ENCODE peak calls at places on chromosomes 1 and 21, in four cellular contexts. One of them, this sample, is unnamed.

GRCh38 chr21:35178812-35179211 is 129.7 kb upstream of the RUNX1 start:
- DNase-seq in stimulated activated CD8-positive, alpha-beta memory T cell treated with anti-CD3 and anti-CD28 coated beads, Interleukin-2, amount 100 ng/mL, for 1 hour: no peak
- DNase-seq in GM12865: no peak
- DNase-seq in stimulated activated CD4-positive, alpha-beta T cell treated with anti-CD3 and anti-CD28 coated beads, Interleukin-1b, Interleukin-23, amount 100 ng/mL, for 4 hours: no peak
- DNase-seq in this sample: peak; percentile 54

GRCh38 chr21:37443683-37444082 is 77.1 kb downstream of the DYRK1A start:
- DNase-seq in stimulated activated CD8-positive, alpha-beta memory T cell treated with anti-CD3 and anti-CD28 coated beads, Interleukin-2, amount 100 ng/mL, for 1 hour: no peak
- DNase-seq in GM12865: no peak
- DNase-seq in stimulated activated CD4-positive, alpha-beta T cell treated with anti-CD3 and anti-CD28 coated beads, Interleukin-1b, Interleukin-23, amount 100 ng/mL, for 4 hours: no peak
- DNase-seq in this sample: no peak

GRCh38 chr1:194004146-194004545 is 817.7 kb upstream of the B3GALT2 start:
- DNase-seq in stimulated activated CD8-positive, alpha-beta memory T cell treated with anti-CD3 and anti-CD28 coated beads, Interleukin-2, amount 100 ng/mL, for 1 hour: no peak
- DNase-seq in GM12865: no peak
- DNase-seq in stimulated activated CD4-positive, alpha-beta T cell treated with anti-CD3 and anti-CD28 coated beads, Interleukin-1b, Interleukin-23, amount 100 ng/mL, for 4 hours: no peak
- DNase-seq in this sample: no peak

GRCh38 chr1:159959451-159959850 is 5.4 kb upstream of the SLAMF9 start:
- DNase-seq in stimulated activated CD8-positive, alpha-beta memory T cell treated with anti-CD3 and anti-CD28 coated beads, Interleukin-2, amount 100 ng/mL, for 1 hour: no peak
- DNase-seq in GM12865: no peak
- DNase-seq in stimulated activated CD4-positive, alpha-beta T cell treated with anti-CD3 and anti-CD28 coated beads, Interleukin-1b, Interleukin-23, amount 100 ng/mL, for 4 hours: no peak
- DNase-seq in this sample: no peak

GRCh38 chr1:220426989-220427388 is 100.9 kb upstream of the MARK1 start:
- DNase-seq in stimulated activated CD8-positive, alpha-beta memory T cell treated with anti-CD3 and anti-CD28 coated beads, Interleukin-2, amount 100 ng/mL, for 1 hour: no peak
- DNase-seq in GM12865: no peak
- DNase-seq in stimulated activated CD4-positive, alpha-beta T cell treated with anti-CD3 and anti-CD28 coated beads, Interleukin-1b, Interleukin-23, amount 100 ng/mL, for 4 hours: no peak
- DNase-seq in this sample: no peak

GRCh38 chr1:14522331-14523241 is 75.9 kb upstream of the KAZN start:
- DNase-seq in stimulated activated CD8-positive, alpha-beta memory T cell treated with anti-CD3 and anti-CD28 coated beads, Interleukin-2, amount 100 ng/mL, for 1 hour: no peak
- DNase-seq in GM12865: peak; percentile 90
- DNase-seq in stimulated activated CD4-positive, alpha-beta T cell treated with anti-CD3 and anti-CD28 coated beads, Interleukin-1b, Interleukin-23, amount 100 ng/mL, for 4 hours: no peak
- DNase-seq in this sample: peak; percentile 72

GRCh38 chr1:205376739-205377138 is 20.0 kb upstream of the KLHDC8A start:
- DNase-seq in stimulated activated CD8-positive, alpha-beta memory T cell treated with anti-CD3 and anti-CD28 coated beads, Interleukin-2, amount 100 ng/mL, for 1 hour: no peak
- DNase-seq in GM12865: no peak
- DNase-seq in stimulated activated CD4-positive, alpha-beta T cell treated with anti-CD3 and anti-CD28 coated beads, Interleukin-1b, Interleukin-23, amount 100 ng/mL, for 4 hours: no peak
- DNase-seq in this sample: no peak

GRCh38 chr1:12760256-12760795 is 13.2 kb upstream of the PRAMEF12 start:
- DNase-seq in stimulated activated CD8-positive, alpha-beta memory T cell treated with anti-CD3 and anti-CD28 coated beads, Interleukin-2, amount 100 ng/mL, for 1 hour: no peak
- DNase-seq in GM12865: peak; percentile 9
- DNase-seq in stimulated activated CD4-positive, alpha-beta T cell treated with anti-CD3 and anti-CD28 coated beads, Interleukin-1b, Interleukin-23, amount 100 ng/mL, for 4 hours: no peak
- DNase-seq in this sample: no peak

GRCh38 chr1:76576876-76577817 is 290.1 kb upstream of the ST6GALNAC5 start:
- DNase-seq in stimulated activated CD8-positive, alpha-beta memory T cell treated with anti-CD3 and anti-CD28 coated beads, Interleukin-2, amount 100 ng/mL, for 1 hour: no peak
- DNase-seq in GM12865: no peak
- DNase-seq in stimulated activated CD4-positive, alpha-beta T cell treated with anti-CD3 and anti-CD28 coated beads, Interleukin-1b, Interleukin-23, amount 100 ng/mL, for 4 hours: no peak
- DNase-seq in this sample: no peak

GRCh38 chr1:62946516-62946915 is 162.6 kb downstream of the ATG4C start:
- DNase-seq in stimulated activated CD8-positive, alpha-beta memory T cell treated with anti-CD3 and anti-CD28 coated beads, Interleukin-2, amount 100 ng/mL, for 1 hour: no peak
- DNase-seq in GM12865: no peak
- DNase-seq in stimulated activated CD4-positive, alpha-beta T cell treated with anti-CD3 and anti-CD28 coated beads, Interleukin-1b, Interleukin-23, amount 100 ng/mL, for 4 hours: no peak
- DNase-seq in this sample: no peak

GRCh38 chr1:205344010-205344808 is 12.5 kb downstream of the KLHDC8A start:
- DNase-seq in stimulated activated CD8-positive, alpha-beta memory T cell treated with anti-CD3 and anti-CD28 coated beads, Interleukin-2, amount 100 ng/mL, for 1 hour: no peak
- DNase-seq in GM12865: no peak
- DNase-seq in stimulated activated CD4-positive, alpha-beta T cell treated with anti-CD3 and anti-CD28 coated beads, Interleukin-1b, Interleukin-23, amount 100 ng/mL, for 4 hours: peak; percentile 53
- DNase-seq in this sample: no peak

GRCh38 chr1:187839873-187840272 is 1011.1 kb downstream of the PLA2G4A start:
- DNase-seq in stimulated activated CD8-positive, alpha-beta memory T cell treated with anti-CD3 and anti-CD28 coated beads, Interleukin-2, amount 100 ng/mL, for 1 hour: no peak
- DNase-seq in GM12865: no peak
- DNase-seq in stimulated activated CD4-positive, alpha-beta T cell treated with anti-CD3 and anti-CD28 coated beads, Interleukin-1b, Interleukin-23, amount 100 ng/mL, for 4 hours: no peak
- DNase-seq in this sample: no peak

GRCh38 chr1:13781907-13782633 is 82.1 kb downstream of the PRDM2 start:
- DNase-seq in stimulated activated CD8-positive, alpha-beta memory T cell treated with anti-CD3 and anti-CD28 coated beads, Interleukin-2, amount 100 ng/mL, for 1 hour: no peak
- DNase-seq in GM12865: no peak
- DNase-seq in stimulated activated CD4-positive, alpha-beta T cell treated with anti-CD3 and anti-CD28 coated beads, Interleukin-1b, Interleukin-23, amount 100 ng/mL, for 4 hours: no peak
- DNase-seq in this sample: no peak

GRCh38 chr1:71414229-71414628 is 333.4 kb upstream of the ZRANB2 start:
- DNase-seq in stimulated activated CD8-positive, alpha-beta memory T cell treated with anti-CD3 and anti-CD28 coated beads, Interleukin-2, amount 100 ng/mL, for 1 hour: no peak
- DNase-seq in GM12865: no peak
- DNase-seq in stimulated activated CD4-positive, alpha-beta T cell treated with anti-CD3 and anti-CD28 coated beads, Interleukin-1b, Interleukin-23, amount 100 ng/mL, for 4 hours: no peak
- DNase-seq in this sample: no peak

GRCh38 chr1:36570016-36570415 is 87.3 kb upstream of the CSF3R start:
- DNase-seq in stimulated activated CD8-positive, alpha-beta memory T cell treated with anti-CD3 and anti-CD28 coated beads, Interleukin-2, amount 100 ng/mL, for 1 hour: no peak
- DNase-seq in GM12865: no peak
- DNase-seq in stimulated activated CD4-positive, alpha-beta T cell treated with anti-CD3 and anti-CD28 coated beads, Interleukin-1b, Interleukin-23, amount 100 ng/mL, for 4 hours: no peak
- DNase-seq in this sample: no peak

GRCh38 chr1:46368781-46369180 is 25.3 kb upstream of the FAAH start:
- DNase-seq in stimulated activated CD8-positive, alpha-beta memory T cell treated with anti-CD3 and anti-CD28 coated beads, Interleukin-2, amount 100 ng/mL, for 1 hour: no peak
- DNase-seq in GM12865: no peak
- DNase-seq in stimulated activated CD4-positive, alpha-beta T cell treated with anti-CD3 and anti-CD28 coated beads, Interleukin-1b, Interleukin-23, amount 100 ng/mL, for 4 hours: no peak
- DNase-seq in this sample: no peak

GRCh38 chr21:37531402-37532042 is 164.9 kb downstream of the DYRK1A start:
- DNase-seq in stimulated activated CD8-positive, alpha-beta memory T cell treated with anti-CD3 and anti-CD28 coated beads, Interleukin-2, amount 100 ng/mL, for 1 hour: no peak
- DNase-seq in GM12865: no peak
- DNase-seq in stimulated activated CD4-positive, alpha-beta T cell treated with anti-CD3 and anti-CD28 coated beads, Interleukin-1b, Interleukin-23, amount 100 ng/mL, for 4 hours: no peak
- DNase-seq in this sample: no peak

GRCh38 chr1:173202430-173203145 is 4.5 kb downstream of the TNFSF4 start:
- DNase-seq in stimulated activated CD8-positive, alpha-beta memory T cell treated with anti-CD3 and anti-CD28 coated beads, Interleukin-2, amount 100 ng/mL, for 1 hour: no peak
- DNase-seq in GM12865: peak; percentile 51
- DNase-seq in stimulated activated CD4-positive, alpha-beta T cell treated with anti-CD3 and anti-CD28 coated beads, Interleukin-1b, Interleukin-23, amount 100 ng/mL, for 4 hours: no peak
- DNase-seq in this sample: peak; percentile 24

GRCh38 chr1:201703646-201704438 is 125.1 kb upstream of the IPO9 start:
- DNase-seq in stimulated activated CD8-positive, alpha-beta memory T cell treated with anti-CD3 and anti-CD28 coated beads, Interleukin-2, amount 100 ng/mL, for 1 hour: peak; percentile 38
- DNase-seq in GM12865: peak; percentile 70
- DNase-seq in stimulated activated CD4-positive, alpha-beta T cell treated with anti-CD3 and anti-CD28 coated beads, Interleukin-1b, Interleukin-23, amount 100 ng/mL, for 4 hours: peak; percentile 32
- DNase-seq in this sample: no peak

GRCh38 chr1:189336115-189337100 is 1141.3 kb downstream of the BRINP3 start:
- DNase-seq in stimulated activated CD8-positive, alpha-beta memory T cell treated with anti-CD3 and anti-CD28 coated beads, Interleukin-2, amount 100 ng/mL, for 1 hour: no peak
- DNase-seq in GM12865: no peak
- DNase-seq in stimulated activated CD4-positive, alpha-beta T cell treated with anti-CD3 and anti-CD28 coated beads, Interleukin-1b, Interleukin-23, amount 100 ng/mL, for 4 hours: no peak
- DNase-seq in this sample: no peak

GRCh38 chr1:90716243-90716551 is 905 bp downstream of the BARHL2 start:
- DNase-seq in stimulated activated CD8-positive, alpha-beta memory T cell treated with anti-CD3 and anti-CD28 coated beads, Interleukin-2, amount 100 ng/mL, for 1 hour: no peak
- DNase-seq in GM12865: no peak
- DNase-seq in stimulated activated CD4-positive, alpha-beta T cell treated with anti-CD3 and anti-CD28 coated beads, Interleukin-1b, Interleukin-23, amount 100 ng/mL, for 4 hours: no peak
- DNase-seq in this sample: no peak

GRCh38 chr1:109933856-109934711 is 23.4 kb downstream of the CSF1 start:
- DNase-seq in stimulated activated CD8-positive, alpha-beta memory T cell treated with anti-CD3 and anti-CD28 coated beads, Interleukin-2, amount 100 ng/mL, for 1 hour: no peak
- DNase-seq in GM12865: no peak
- DNase-seq in stimulated activated CD4-positive, alpha-beta T cell treated with anti-CD3 and anti-CD28 coated beads, Interleukin-1b, Interleukin-23, amount 100 ng/mL, for 4 hours: no peak
- DNase-seq in this sample: no peak

GRCh38 chr1:219086956-219087469 is 86.7 kb upstream of the LYPLAL1 start:
- DNase-seq in stimulated activated CD8-positive, alpha-beta memory T cell treated with anti-CD3 and anti-CD28 coated beads, Interleukin-2, amount 100 ng/mL, for 1 hour: no peak
- DNase-seq in GM12865: no peak
- DNase-seq in stimulated activated CD4-positive, alpha-beta T cell treated with anti-CD3 and anti-CD28 coated beads, Interleukin-1b, Interleukin-23, amount 100 ng/mL, for 4 hours: no peak
- DNase-seq in this sample: no peak

GRCh38 chr1:99590578-99591209 is 55.2 kb upstream of the PALMD start:
- DNase-seq in stimulated activated CD8-positive, alpha-beta memory T cell treated with anti-CD3 and anti-CD28 coated beads, Interleukin-2, amount 100 ng/mL, for 1 hour: no peak
- DNase-seq in GM12865: peak; percentile 18
- DNase-seq in stimulated activated CD4-positive, alpha-beta T cell treated with anti-CD3 and anti-CD28 coated beads, Interleukin-1b, Interleukin-23, amount 100 ng/mL, for 4 hours: no peak
- DNase-seq in this sample: peak; percentile 87

GRCh38 chr21:21740207-21740606 is 742.0 kb downstream of the NCAM2 start:
- DNase-seq in stimulated activated CD8-positive, alpha-beta memory T cell treated with anti-CD3 and anti-CD28 coated beads, Interleukin-2, amount 100 ng/mL, for 1 hour: no peak
- DNase-seq in GM12865: no peak
- DNase-seq in stimulated activated CD4-positive, alpha-beta T cell treated with anti-CD3 and anti-CD28 coated beads, Interleukin-1b, Interleukin-23, amount 100 ng/mL, for 4 hours: no peak
- DNase-seq in this sample: no peak

GRCh38 chr1:58976294-58976693 is 192.4 kb upstream of the JUN start:
- DNase-seq in stimulated activated CD8-positive, alpha-beta memory T cell treated with anti-CD3 and anti-CD28 coated beads, Interleukin-2, amount 100 ng/mL, for 1 hour: no peak
- DNase-seq in GM12865: no peak
- DNase-seq in stimulated activated CD4-positive, alpha-beta T cell treated with anti-CD3 and anti-CD28 coated beads, Interleukin-1b, Interleukin-23, amount 100 ng/mL, for 4 hours: no peak
- DNase-seq in this sample: no peak

GRCh38 chr1:93591833-93592635 is 89.6 kb downstream of the BCAR3 start:
- DNase-seq in stimulated activated CD8-positive, alpha-beta memory T cell treated with anti-CD3 and anti-CD28 coated beads, Interleukin-2, amount 100 ng/mL, for 1 hour: no peak
- DNase-seq in GM12865: peak; percentile 78
- DNase-seq in stimulated activated CD4-positive, alpha-beta T cell treated with anti-CD3 and anti-CD28 coated beads, Interleukin-1b, Interleukin-23, amount 100 ng/mL, for 4 hours: no peak
- DNase-seq in this sample: no peak

GRCh38 chr1:151803164-151803563 is 2.1 kb downstream of the LINGO4 start:
- DNase-seq in stimulated activated CD8-positive, alpha-beta memory T cell treated with anti-CD3 and anti-CD28 coated beads, Interleukin-2, amount 100 ng/mL, for 1 hour: no peak
- DNase-seq in GM12865: no peak
- DNase-seq in stimulated activated CD4-positive, alpha-beta T cell treated with anti-CD3 and anti-CD28 coated beads, Interleukin-1b, Interleukin-23, amount 100 ng/mL, for 4 hours: no peak
- DNase-seq in this sample: no peak

GRCh38 chr1:150161747-150162581 is 12.2 kb downstream of the PLEKHO1 start:
- DNase-seq in stimulated activated CD8-positive, alpha-beta memory T cell treated with anti-CD3 and anti-CD28 coated beads, Interleukin-2, amount 100 ng/mL, for 1 hour: no peak
- DNase-seq in GM12865: peak; percentile 77
- DNase-seq in stimulated activated CD4-positive, alpha-beta T cell treated with anti-CD3 and anti-CD28 coated beads, Interleukin-1b, Interleukin-23, amount 100 ng/mL, for 4 hours: no peak
- DNase-seq in this sample: no peak

GRCh38 chr21:45829566-45830147 is 151.9 kb upstream of the COL6A1 start:
- DNase-seq in stimulated activated CD8-positive, alpha-beta memory T cell treated with anti-CD3 and anti-CD28 coated beads, Interleukin-2, amount 100 ng/mL, for 1 hour: no peak
- DNase-seq in GM12865: no peak
- DNase-seq in stimulated activated CD4-positive, alpha-beta T cell treated with anti-CD3 and anti-CD28 coated beads, Interleukin-1b, Interleukin-23, amount 100 ng/mL, for 4 hours: no peak
- DNase-seq in this sample: no peak

GRCh38 chr1:3645247-3645646 is 4.7 kb downstream of the WRAP73 start:
- DNase-seq in stimulated activated CD8-positive, alpha-beta memory T cell treated with anti-CD3 and anti-CD28 coated beads, Interleukin-2, amount 100 ng/mL, for 1 hour: no peak
- DNase-seq in GM12865: no peak
- DNase-seq in stimulated activated CD4-positive, alpha-beta T cell treated with anti-CD3 and anti-CD28 coated beads, Interleukin-1b, Interleukin-23, amount 100 ng/mL, for 4 hours: no peak
- DNase-seq in this sample: no peak

GRCh38 chr1:24704411-24705259 is 40.6 kb upstream of the CLIC4 start:
- DNase-seq in stimulated activated CD8-positive, alpha-beta memory T cell treated with anti-CD3 and anti-CD28 coated beads, Interleukin-2, amount 100 ng/mL, for 1 hour: no peak
- DNase-seq in GM12865: no peak
- DNase-seq in stimulated activated CD4-positive, alpha-beta T cell treated with anti-CD3 and anti-CD28 coated beads, Interleukin-1b, Interleukin-23, amount 100 ng/mL, for 4 hours: no peak
- DNase-seq in this sample: no peak

GRCh38 chr1:40939320-40940059 is 40.0 kb upstream of the CTPS1 start:
- DNase-seq in stimulated activated CD8-positive, alpha-beta memory T cell treated with anti-CD3 and anti-CD28 coated beads, Interleukin-2, amount 100 ng/mL, for 1 hour: no peak
- DNase-seq in GM12865: no peak
- DNase-seq in stimulated activated CD4-positive, alpha-beta T cell treated with anti-CD3 and anti-CD28 coated beads, Interleukin-1b, Interleukin-23, amount 100 ng/mL, for 4 hours: no peak
- DNase-seq in this sample: no peak

GRCh38 chr1:6126521-6127067 is 53.5 kb downstream of the CHD5 start:
- DNase-seq in stimulated activated CD8-positive, alpha-beta memory T cell treated with anti-CD3 and anti-CD28 coated beads, Interleukin-2, amount 100 ng/mL, for 1 hour: no peak
- DNase-seq in GM12865: no peak
- DNase-seq in stimulated activated CD4-positive, alpha-beta T cell treated with anti-CD3 and anti-CD28 coated beads, Interleukin-1b, Interleukin-23, amount 100 ng/mL, for 4 hours: no peak
- DNase-seq in this sample: no peak

GRCh38 chr1:227245613-227246320 is 72.5 kb downstream of the CDC42BPA start:
- DNase-seq in stimulated activated CD8-positive, alpha-beta memory T cell treated with anti-CD3 and anti-CD28 coated beads, Interleukin-2, amount 100 ng/mL, for 1 hour: no peak
- DNase-seq in GM12865: no peak
- DNase-seq in stimulated activated CD4-positive, alpha-beta T cell treated with anti-CD3 and anti-CD28 coated beads, Interleukin-1b, Interleukin-23, amount 100 ng/mL, for 4 hours: no peak
- DNase-seq in this sample: no peak

GRCh38 chr1:164702216-164702615 is 143.2 kb downstream of the PBX1 start:
- DNase-seq in stimulated activated CD8-positive, alpha-beta memory T cell treated with anti-CD3 and anti-CD28 coated beads, Interleukin-2, amount 100 ng/mL, for 1 hour: no peak
- DNase-seq in GM12865: no peak
- DNase-seq in stimulated activated CD4-positive, alpha-beta T cell treated with anti-CD3 and anti-CD28 coated beads, Interleukin-1b, Interleukin-23, amount 100 ng/mL, for 4 hours: no peak
- DNase-seq in this sample: no peak

GRCh38 chr1:25425098-25426085 is 4.8 kb upstream of the RHCE start:
- DNase-seq in stimulated activated CD8-positive, alpha-beta memory T cell treated with anti-CD3 and anti-CD28 coated beads, Interleukin-2, amount 100 ng/mL, for 1 hour: no peak
- DNase-seq in GM12865: peak; percentile 46
- DNase-seq in stimulated activated CD4-positive, alpha-beta T cell treated with anti-CD3 and anti-CD28 coated beads, Interleukin-1b, Interleukin-23, amount 100 ng/mL, for 4 hours: no peak
- DNase-seq in this sample: no peak